ENCODE peak calls at places on chromosome 2, in five cellular contexts. L is fibroblast of lung; I is stimulated activated naive CD8-positive, alpha-beta T cell treated with anti-CD3 and anti-CD28 coated beads, Interleukin-15, amount 100 ng/mL, for 72 hours; P is prostate gland; W is myocyte. Z is an unnamed sample.

GRCh38 chr2:203706403-203706802 is at the start of gene CD28:
- DNase-seq in W (no peak), L (no peak), I (peak), P (no peak), Z (peak)

GRCh38 chr2:145095641-145096435 is 575.9 kb upstream of the ZEB2 start:
- DNase-seq in W (peak), I (no peak), L (peak), P (no peak), Z (no peak)

GRCh38 chr2:135257383-135258090 is 205.4 kb downstream of the RAB3GAP1 start:
- DNase-seq in I (no peak), P (no peak), L (peak), W (no peak), Z (no peak)

GRCh38 chr2:130825231-130825971 is 11.3 kb upstream of the ARHGEF4 start:
- DNase-seq in P (no peak), L (no peak), W (no peak), I (no peak), Z (no peak)

GRCh38 chr2:231487197-231487596 is 22.9 kb upstream of the NCL start:
- DNase-seq in W (no peak), P (no peak), I (no peak), L (no peak), Z (no peak)

GRCh38 chr2:44949329-44950151 is 8.0 kb downstream of the SIX3 start:
- DNase-seq in W (peak), L (peak), I (no peak), P (no peak), Z (no peak)

GRCh38 chr2:124753842-124754241 is 728.8 kb downstream of the CNTNAP5 start:
- DNase-seq in I (no peak), P (no peak), L (no peak), W (no peak), Z (no peak)

GRCh38 chr2:66462196-66462825 is 27.4 kb downstream of the MEIS1 start:
- DNase-seq in W (no peak), I (no peak), L (no peak), P (no peak), Z (no peak)

GRCh38 chr2:75865083-75865482 is 154.4 kb upstream of the GCFC2 start:
- DNase-seq in I (no peak), L (no peak), P (no peak), W (no peak), Z (no peak)

Z was measured in GM12878.